ENCODE peak calls at places on chromosomes 6 and 20, in eight cellular contexts. S is activated T-helper 1 cell treated with anti-CD3 and anti-CD28 coated beads, Interleukin-12 subunit alpha, Interleukin-12 subunit beta, Interleukin-2, Interleukin-4 antibody, amounts not matched to agents 30 ng/mL and 10 ng/mL and 1 ng/mL, durations not matched to agents 14 hours and 24 hours and 36 hours; H is NT2/D1; O is left ventricle myocardium inferior; D is activated gamma-delta T cell treated with Interleukin-2 at 50 U/mL for 16 hours; T is astrocyte of the spinal cord; K is tibial artery; G is T follicular helper cell. I is an unnamed sample.

GRCh38 chr6:22954749-22955385 is 385.5 kb downstream of the HDGFL1 start:
- DNase-seq in K (no peak), O (no peak), T (peak), G (no peak), S (no peak), D (no peak), H (no peak), I (no peak)

GRCh38 chr20:1122388-1123315 is 4.2 kb downstream of the PSMF1 start:
- DNase-seq in G (peak), D (no peak), T (peak), O (peak), S (no peak), K (peak), H (no peak), I (peak)

GRCh38 chr6:88870728-88871330 is 92.6 kb downstream of the RNGTT start:
- DNase-seq in H (peak), T (peak), G (peak), S (peak), O (no peak), D (peak), K (no peak), I (no peak)

GRCh38 chr6:116476021-116476678 is 15.0 kb downstream of the CALHM6 start:
- DNase-seq in H (no peak), G (no peak), S (peak), T (no peak), O (no peak), D (peak), K (no peak), I (no peak)

GRCh38 chr6:124974770-124975377 is 12.6 kb downstream of the RNF217 start:
- DNase-seq in O (no peak), G (no peak), S (no peak), H (no peak), D (no peak), T (no peak), K (no peak), I (no peak)

GRCh38 chr6:134195164-134195906 is 122.6 kb downstream of the SGK1 start:
- DNase-seq in G (no peak), H (no peak), T (peak), S (no peak), D (no peak), K (no peak), O (no peak), I (no peak)

GRCh38 chr20:4067600-4068261 is 52.4 kb upstream of the RNF24 start:
- DNase-seq in H (no peak), T (peak), S (no peak), G (no peak), O (no peak), K (peak), D (no peak), I (no peak)

GRCh38 chr6:71268710-71269437 is 19.7 kb upstream of the OGFRL1 start:
- DNase-seq in D (no peak), O (no peak), H (no peak), S (no peak), T (no peak), K (no peak), G (no peak), I (no peak)

GRCh38 chr6:27605401-27606342 is 132.8 kb upstream of the ZNF184 start:
- DNase-seq in D (no peak), T (peak), S (no peak), G (no peak), H (peak), K (no peak), O (no peak), I (no peak)

GRCh38 chr6:104940881-104941693 is 15.8 kb upstream of the LIN28B start:
- DNase-seq in G (no peak), S (no peak), K (no peak), O (no peak), D (no peak), H (no peak), T (peak), I (no peak)

GRCh38 chr6:35035481-35036030 is 105.6 kb downstream of the TCP11 start:
- DNase-seq in D (no peak), T (no peak), S (no peak), K (no peak), H (no peak), G (no peak), O (no peak), I (no peak)

GRCh38 chr6:43804550-43805223 is 34.7 kb downstream of the VEGFA start:
- DNase-seq in K (no peak), O (no peak), S (no peak), D (no peak), H (no peak), G (no peak), T (no peak), I (no peak)

GRCh38 chr6:70956451-70957283 is at the start of gene B3GAT2:
- DNase-seq in T (peak), O (no peak), K (no peak), D (no peak), G (no peak), H (peak), S (no peak), I (no peak)

GRCh38 chr20:5991623-5992441 is 41.4 kb downstream of the MCM8 start:
- DNase-seq in G (no peak), K (no peak), D (no peak), S (no peak), O (no peak), T (no peak), H (no peak), I (no peak)

GRCh38 chr20:40192529-40192928 is 496.5 kb downstream of the MAFB start:
- DNase-seq in K (no peak), G (no peak), T (no peak), D (no peak), O (no peak), S (no peak), H (no peak), I (no peak)

GRCh38 chr6:11428895-11429294 is 108.7 kb upstream of the TMEM170B start:
- DNase-seq in H (peak), K (no peak), T (peak), G (no peak), D (no peak), S (no peak), O (no peak), I (no peak)

GRCh38 chr6:155219858-155220301 is 43.9 kb upstream of the CLDN20 start:
- DNase-seq in T (peak), K (peak), O (no peak), H (no peak), D (no peak), S (no peak), G (no peak), I (no peak)

GRCh38 chr6:159221486-159222170 is 52.4 kb downstream of the FNDC1 start:
- DNase-seq in K (no peak), T (no peak), O (no peak), H (no peak), D (no peak), G (no peak), S (no peak), I (no peak)

GRCh38 chr20:47708953-47709833 is 76.1 kb downstream of the SULF2 start:
- DNase-seq in T (no peak), G (no peak), H (no peak), D (no peak), S (no peak), O (no peak), K (no peak), I (no peak)

GRCh38 chr20:33051333-33051732 is 2.4 kb upstream of the BPIFB3 start:
- DNase-seq in K (no peak), D (no peak), H (no peak), O (no peak), T (no peak), S (no peak), G (no peak), I (no peak)

GRCh38 chr20:63574156-63574828 is at the start of gene HELZ2:
- DNase-seq in G (peak), S (peak), D (peak), O (peak), H (no peak), K (peak), T (peak), I (peak)

GRCh38 chr20:64053841-64054661 is 4.6 kb upstream of the SOX18 start:
- DNase-seq in T (peak), O (peak), H (no peak), S (no peak), D (no peak), G (no peak), K (no peak), I (no peak)

GRCh38 chr6:108546079-108547049 is 14.4 kb upstream of the FOXO3 start:
- DNase-seq in K (no peak), O (no peak), T (no peak), H (no peak), S (no peak), D (no peak), G (no peak), I (no peak)

GRCh38 chr6:158040051-158040803 is 58.6 kb downstream of the SYNJ2 start:
- DNase-seq in T (peak), G (no peak), H (no peak), S (peak), K (peak), D (no peak), O (no peak), I (no peak)

GRCh38 chr6:157516319-157517026 is 135.5 kb downstream of the ZDHHC14 start:
- DNase-seq in K (no peak), S (no peak), T (no peak), G (no peak), D (no peak), O (no peak), H (no peak), I (no peak)

GRCh38 chr20:1382670-1383069 is 10.2 kb downstream of the FKBP1A start:
- DNase-seq in K (no peak), G (no peak), H (no peak), D (no peak), S (no peak), O (no peak), T (no peak), I (no peak)

GRCh38 chr20:4585104-4585753 is 136.5 kb upstream of the PRND start:
- DNase-seq in G (no peak), K (no peak), H (no peak), T (peak), D (no peak), S (no peak), O (no peak), I (no peak)

GRCh38 chr6:157330831-157331230 is 7.5 kb upstream of the TMEM242 start:
- DNase-seq in D (no peak), H (no peak), K (no peak), T (no peak), G (no peak), O (no peak), S (no peak), I (no peak)

GRCh38 chr6:49918787-49919186 is 45.2 kb downstream of the DEFB114 start:
- DNase-seq in G (no peak), T (no peak), O (no peak), H (no peak), K (no peak), D (no peak), S (no peak), I (no peak)

GRCh38 chr6:134176283-134176975 is 124.0 kb upstream of the SLC2A12 start:
- DNase-seq in D (no peak), G (no peak), H (no peak), O (peak), K (peak), T (peak), S (no peak), I (peak)

GRCh38 chr6:19415605-19416326 is 421.4 kb upstream of the ID4 start:
- DNase-seq in S (no peak), G (no peak), H (no peak), D (no peak), O (no peak), K (no peak), T (peak), I (no peak)

GRCh38 chr6:142715386-142715785 is 229.6 kb downstream of the HIVEP2 start:
- DNase-seq in S (no peak), O (no peak), K (no peak), H (no peak), D (no peak), G (no peak), T (no peak), I (no peak)